ENCODE peak calls at places on chromosomes 1 and 21, in six cellular contexts. V is fibroblast of lung; M is anterior cingulate cortex; K is activated CD4-positive, alpha-beta T cell treated with anti-CD3 and anti-CD28 coated beads, Interleukin-2, amount 10 ng/mL, durations not matched to agents 7 days and 5 days; C is left kidney; W is GM04503. A is an unnamed sample.

GRCh38 chr21:42153746-42154145 is 65.2 kb upstream of the ABCG1 start:
- DNase-seq in V (no peak), W (no peak), M (no peak), C (no peak), K (no peak), A (no peak)

GRCh38 chr1:234953655-234954420 is 174.8 kb downstream of the TOMM20 start:
- DNase-seq in W (no peak), M (no peak), V (no peak), C (peak; percentile 30), K (no peak), A (no peak)

GRCh38 chr1:30451532-30452125 is 271.8 kb downstream of the MATN1 start:
- DNase-seq in V (no peak), K (no peak), M (no peak), W (no peak), C (no peak), A (no peak)

GRCh38 chr1:32786856-32787255 is 30.3 kb downstream of the YARS1 start:
- DNase-seq in W (no peak), K (no peak), V (peak; percentile 39), C (no peak), M (no peak), A (no peak)

GRCh38 chr1:25622526-25622925 is 5.9 kb downstream of the MAN1C1 start:
- DNase-seq in M (no peak), W (no peak), C (no peak), K (peak; percentile 32), V (no peak), A (no peak)

GRCh38 chr1:7448986-7449385 is 322.1 kb upstream of the VAMP3 start:
- DNase-seq in C (no peak), V (no peak), M (no peak), K (no peak), W (no peak), A (no peak)

GRCh38 chr1:229664133-229664689 is 38.2 kb downstream of the URB2 start:
- DNase-seq in V (peak; percentile 20), K (peak; percentile 52), W (no peak), M (peak; percentile 8), C (no peak), A (no peak)

GRCh38 chr21:42218836-42219605 is at the start of gene ABCG1:
- DNase-seq in W (no peak), M (peak; percentile 52), C (peak; percentile 85), K (peak; percentile 41), V (no peak), A (no peak)

GRCh38 chr1:60978421-60979357 is 103.7 kb upstream of the NFIA start:
- DNase-seq in M (no peak), C (peak; percentile 72), V (peak; percentile 67), K (peak; percentile 20), W (no peak), A (no peak)